ENCODE peak calls at places on chromosomes 16 and 17, in four cellular contexts. I, Z, R and A are unnamed samples.
A peak's percentile ranks its signal among the peaks of the same experiment; 100 is the strongest.

GRCh38 chr16:86158688-86159360 is 259.9 kb downstream of the IRF8 start:
- DNase-seq in Z (no peak), I (no peak), R (no peak), A (no peak)

GRCh38 chr16:3654249-3654991 is at the start of gene DNASE1:
- DNase-seq in Z (peak; percentile 80), I (peak; percentile 93), R (peak; percentile 81), A (peak; percentile 31)

GRCh38 chr17:30524847-30525246 is 47.6 kb downstream of the GOSR1 start:
- DNase-seq in Z (no peak), R (peak; percentile 39), I (no peak), A (peak; percentile 79)

GRCh38 chr17:80101160-80101945 is at the start of gene GAA:
- DNase-seq in I (peak; percentile 81), R (peak; percentile 94), Z (peak; percentile 95), A (peak; percentile 57)

GRCh38 chr17:45578516-45579455 is 88.3 kb upstream of the PLEKHM1 start:
- DNase-seq in I (no peak), R (no peak), Z (no peak), A (no peak)

GRCh38 chr17:45867702-45868101 is 23.0 kb downstream of the SPPL2C start:
- DNase-seq in R (no peak), I (no peak), Z (no peak), A (no peak)

GRCh38 chr16:70593544-70593943 is 52.8 kb upstream of the IL34 start:
- DNase-seq in I (no peak), R (no peak), Z (no peak), A (no peak)

GRCh38 chr17:1830288-1830687 is 483 bp downstream of the RPA1 start:
- DNase-seq in Z (no peak), I (no peak), R (peak; percentile 34), A (no peak)

GRCh38 chr16:75919664-75920063 is 193.4 kb upstream of the CPHXL start:
- DNase-seq in Z (no peak), I (peak; percentile 49), R (no peak), A (no peak)

GRCh38 chr16:50861926-50862325 is 120.0 kb downstream of the CYLD start:
- DNase-seq in R (no peak), Z (no peak), I (no peak), A (peak; percentile 8)

GRCh38 chr17:19537116-19537515 is 3.5 kb downstream of the SLC47A1 start:
- DNase-seq in R (no peak), I (no peak), Z (no peak), A (no peak)

GRCh38 chr16:48164907-48165715 is 9.3 kb upstream of the ABCC12 start:
- DNase-seq in Z (peak; percentile 83), R (peak; percentile 74), I (peak; percentile 70), A (peak; percentile 67)

GRCh38 chr17:31550389-31551056 is 159.0 kb downstream of the RAB11FIP4 start:
- DNase-seq in R (no peak), I (no peak), Z (no peak), A (no peak)

GRCh38 chr16:1432388-1433262 is 1.7 kb downstream of the PERCC1 start:
- DNase-seq in I (no peak), Z (no peak), R (no peak), A (no peak)

GRCh38 chr17:4534928-4535666 is 20.1 kb downstream of the MYBBP1A start:
- DNase-seq in R (no peak), I (no peak), Z (peak; percentile 70), A (no peak)

GRCh38 chr16:51165043-51165442 is 14.0 kb upstream of the SALL1 start:
- DNase-seq in I (no peak), R (no peak), Z (no peak), A (no peak)

GRCh38 chr16:83619381-83620150 is 188.2 kb upstream of the HSBP1 start:
- DNase-seq in I (no peak), Z (no peak), R (no peak), A (no peak)

GRCh38 chr16:30558789-30559377 is 709 bp upstream of the ZNF764 start:
- DNase-seq in R (no peak), I (no peak), Z (no peak), A (no peak)

GRCh38 chr16:82329504-82330192 is 159.6 kb upstream of the MPHOSPH6 start:
- DNase-seq in I (peak; percentile 76), Z (no peak), R (no peak), A (no peak)

GRCh38 chr17:2337152-2337810 is at the start of gene SGSM2:
- DNase-seq in R (peak; percentile 85), Z (peak; percentile 87), I (peak; percentile 63), A (no peak)

GRCh38 chr17:31696184-31696602 is 162.9 kb downstream of the COPRS start:
- DNase-seq in R (peak; percentile 92), I (peak; percentile 70), Z (peak; percentile 84), A (peak; percentile 98)

GRCh38 chr17:11144358-11145233 is 96.4 kb upstream of the SHISA6 start:
- DNase-seq in I (peak; percentile 42), R (peak; percentile 75), Z (no peak), A (peak; percentile 35)

GRCh38 chr16:67936124-67936875 is at the start of gene PSMB10:
- DNase-seq in I (no peak), R (peak; percentile 55), Z (peak; percentile 90), A (no peak)

GRCh38 chr17:41026668-41027471 is at the start of gene KRTAP1-5:
- DNase-seq in I (no peak), R (no peak), Z (no peak), A (peak; percentile 74)

GRCh38 chr17:42266918-42267766 is 9.0 kb downstream of the STAT5B start:
- DNase-seq in R (no peak), Z (no peak), I (peak; percentile 25), A (peak; percentile 96)

GRCh38 chr16:1078579-1079021 is 6.1 kb downstream of the SSTR5 start:
- DNase-seq in I (peak; percentile 93), Z (peak; percentile 92), R (no peak), A (peak; percentile 49)

GRCh38 chr16:64434526-64435069 is 687.3 kb downstream of the CDH11 start:
- DNase-seq in R (peak; percentile 82), Z (no peak), I (no peak), A (no peak)

GRCh38 chr16:25256821-25257503 is 683 bp downstream of the ZKSCAN2 start:
- DNase-seq in Z (no peak), R (peak; percentile 44), I (no peak), A (no peak)

DNA sequence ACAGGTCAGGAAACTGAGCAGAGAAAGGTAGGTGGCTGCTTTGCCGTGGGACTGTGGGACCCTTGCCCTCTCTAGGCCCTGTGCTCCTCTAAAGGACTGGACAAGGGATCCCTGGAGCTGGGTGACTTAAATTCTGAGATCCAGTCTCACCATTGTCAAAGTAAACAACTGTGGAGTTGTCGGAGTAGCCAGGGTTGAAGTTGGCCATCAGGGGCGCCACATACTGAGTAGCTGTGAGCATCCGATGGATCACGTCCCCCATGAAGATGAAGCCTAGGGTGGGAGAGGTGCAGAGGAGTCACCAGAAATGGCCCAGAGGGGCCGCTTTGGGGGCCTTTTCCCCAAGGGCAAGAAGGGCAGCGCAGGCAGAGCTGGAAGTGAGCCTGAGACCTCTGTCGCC is 43.5 kb downstream of the PLXDC1 start:
- DNase-seq in Z (no peak), I (no peak), R (no peak), A (no peak)
- TF ChIP-seq CTCF in Z (no peak), I (no peak), R (no peak), A (no peak)

GRCh38 chr17:81345211-81346089 is 49.8 kb upstream of the BAHCC1 start:
- DNase-seq in I (peak; percentile 94), R (peak; percentile 89), Z (peak; percentile 97), A (peak; percentile 93)
- TF ChIP-seq CTCF in I (peak; percentile 69), R (peak; percentile 32), Z (no peak), A (peak; percentile 63)

GRCh38 chr16:4934591-4934990 is 2.4 kb downstream of the PPL start:
- DNase-seq in Z (no peak), I (no peak), R (no peak), A (no peak)

GRCh38 chr16:4936991-4937781 is at the start of gene PPL:
- DNase-seq in Z (peak; percentile 97), I (peak; percentile 96), R (peak; percentile 93), A (no peak)

GRCh38 chr16:4935231-4935855 is 1.6 kb downstream of the PPL start:
- DNase-seq in Z (peak; percentile 88), I (peak; percentile 83), R (no peak), A (peak; percentile 20)

GRCh38 chr16:4937782-4938682 is 1.1 kb upstream of the PPL start:
- DNase-seq in Z (no peak), R (no peak), I (peak; percentile 55), A (no peak)

DNA sequence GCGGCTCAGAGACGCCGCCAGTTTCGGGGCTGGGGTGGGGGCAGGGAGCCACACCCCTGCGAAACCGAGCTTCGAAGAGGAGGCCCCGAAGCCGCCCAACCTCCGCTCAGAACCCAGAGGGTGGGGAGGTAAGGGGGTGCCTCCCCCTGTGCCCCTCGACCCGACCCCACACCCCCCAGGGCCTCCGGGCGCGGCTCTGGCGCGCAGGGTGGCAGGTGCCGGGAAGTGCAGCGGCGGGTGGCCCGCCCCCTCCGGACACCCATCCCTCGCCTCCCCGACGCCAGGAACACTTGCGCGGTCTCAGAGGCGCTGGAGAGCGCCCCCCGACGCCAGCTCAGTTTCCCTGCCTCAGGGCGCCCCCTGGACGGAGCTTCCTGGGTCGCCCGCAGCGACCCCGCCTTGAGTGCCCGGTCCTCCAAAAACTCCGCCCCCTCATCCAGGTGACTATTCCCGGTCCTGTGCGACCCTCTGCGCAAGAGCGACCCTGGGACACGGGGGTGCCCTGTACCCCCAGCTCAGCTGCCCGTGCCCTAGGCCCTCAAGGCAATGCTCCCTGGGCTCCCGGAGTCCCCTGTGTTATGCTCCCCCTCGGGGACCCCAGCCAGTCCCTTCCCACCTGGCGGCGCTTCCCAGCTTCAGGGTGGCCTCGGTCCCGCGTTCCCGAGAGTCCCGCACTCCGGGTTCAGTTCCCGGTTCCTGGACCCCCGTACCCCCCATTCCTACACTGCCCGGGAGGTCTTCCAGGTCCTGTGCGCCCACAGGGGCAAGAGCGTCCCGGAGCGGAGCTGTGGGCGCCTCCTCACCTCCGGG is 562 bp downstream of the PPL start:
- DNase-seq in Z (peak; percentile 81), R (peak; percentile 57), I (peak; percentile 56), A (no peak)
- TF ChIP-seq CTCF in Z (peak; percentile 13), R (peak; percentile 28), I (no peak), A (peak; percentile 30)

GRCh38 chr17:17849863-17850373 is 13.1 kb upstream of the SREBF1 start:
- DNase-seq in Z (no peak), R (peak; percentile 73), I (peak; percentile 52), A (no peak)
- TF ChIP-seq CTCF in Z (no peak), R (peak; percentile 52), I (no peak), A (peak; percentile 54)

DNA sequence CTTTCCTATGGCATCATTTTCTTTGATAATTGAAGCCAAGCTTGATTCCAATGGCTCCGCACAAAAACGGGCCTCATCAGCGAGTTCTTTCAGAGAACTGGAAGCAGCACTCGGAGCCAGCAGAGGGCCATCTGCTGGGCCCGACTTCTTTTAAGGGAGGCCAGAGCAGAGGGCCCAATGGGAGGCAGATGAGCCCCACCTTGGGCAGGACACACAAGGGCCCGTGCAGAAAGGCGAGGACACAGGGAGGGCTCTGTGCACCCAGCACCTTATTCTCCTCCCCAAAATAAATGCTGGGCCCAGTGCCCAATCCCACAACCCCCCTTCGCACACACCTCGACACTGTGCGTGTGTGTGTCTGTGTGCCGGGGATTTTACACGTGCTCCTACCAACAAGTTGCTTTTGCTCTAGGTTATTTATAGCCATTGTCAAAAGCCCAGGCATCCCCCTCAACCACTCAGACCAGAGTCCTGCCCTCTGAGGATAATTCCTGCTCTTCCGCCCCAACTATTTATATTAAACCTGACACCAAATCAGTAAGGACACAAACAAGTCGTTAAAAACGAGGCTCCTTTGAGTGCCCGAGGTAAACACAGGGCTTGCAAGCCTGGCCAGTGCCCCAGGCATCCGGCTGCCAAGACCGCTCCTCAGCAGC is 6.8 kb downstream of the AXIN2 start:
- DNase-seq in Z (no peak), I (no peak), R (peak; percentile 49), A (no peak)
- TF ChIP-seq CTCF in Z (no peak), I (no peak), R (peak; percentile 23), A (no peak)